ENCODE peak calls at places on chromosomes 11 and 22, in four cellular contexts. A, N, T and Q are unnamed samples.

GRCh38 chr11:62393735-62394134 is 25.1 kb upstream of the SCGB1A1 start:
- DNase-seq in A (no peak), T (no peak), N (no peak), Q (no peak)

GRCh38 chr11:128405693-128406364 is 181.5 kb downstream of the ETS1 start:
- DNase-seq in A (no peak), T (no peak), N (no peak), Q (no peak)

GRCh38 chr11:69480547-69481392 is 693 bp upstream of the LINC01488 start:
- DNase-seq in N (no peak), T (no peak), A (no peak), Q (no peak)

GRCh38 chr22:38167988-38168407 is 13.6 kb downstream of the PLA2G6 start:
- DNase-seq in N (no peak), T (no peak), A (no peak), Q (no peak)

GRCh38 chr11:63643205-63643604 is 28.0 kb downstream of the ATL3 start:
- DNase-seq in N (no peak), A (no peak), T (no peak), Q (no peak)

GRCh38 chr11:135033545-135033944 is 621.5 kb upstream of the B3GAT1 start:
- DNase-seq in T (no peak), A (no peak), N (no peak), Q (no peak)

GRCh38 chr22:39622881-39623367 is 52.4 kb downstream of the CACNA1I start:
- DNase-seq in A (peak), T (peak), N (peak), Q (no peak)

GRCh38 chr11:65017927-65018326 is 4.0 kb downstream of the ARL2 start:
- DNase-seq in A (no peak), N (no peak), T (no peak), Q (no peak)

GRCh38 chr11:125111341-125112234 is at the start of gene TMEM218:
- DNase-seq in A (peak), T (peak), N (peak), Q (peak)

GRCh38 chr22:39013923-39014722 is at the start of gene APOBEC3C:
- DNase-seq in N (peak), T (peak), A (peak), Q (peak)

GRCh38 chr11:91922846-91923245 is 301.8 kb upstream of the FAT3 start:
- DNase-seq in A (no peak), T (no peak), N (no peak), Q (no peak)

GRCh38 chr22:32050678-32051515 is 7.8 kb downstream of the SLC5A1 start:
- DNase-seq in A (peak), T (peak), N (peak), Q (peak)

GRCh38 chr11:114416441-114416928 is 16.0 kb downstream of the RBM7 start:
- DNase-seq in T (no peak), A (no peak), N (no peak), Q (no peak)

GRCh38 chr11:115279831-115280761 is 224.1 kb downstream of the CADM1 start:
- DNase-seq in T (no peak), A (no peak), N (no peak), Q (no peak)

GRCh38 chr22:30940655-30941362 is 27.8 kb downstream of the MORC2 start:
- DNase-seq in A (no peak), T (peak), N (no peak), Q (no peak)

GRCh38 chr22:47173535-47174021 is 411.1 kb downstream of the TBC1D22A start:
- DNase-seq in N (no peak), A (no peak), T (no peak), Q (no peak)

GRCh38 chr11:131985769-131986393 is 615.5 kb downstream of the NTM start:
- DNase-seq in T (no peak), N (no peak), A (no peak), Q (no peak)

GRCh38 chr22:44567846-44568493 is 69.9 kb upstream of the RTL6 start:
- DNase-seq in N (no peak), A (peak), T (peak), Q (no peak)

GRCh38 chr11:71372693-71373657 is 75.2 kb downstream of the DHCR7 start:
- DNase-seq in T (no peak), A (no peak), N (peak), Q (no peak)

GRCh38 chr11:117970400-117971024 is 15.7 kb upstream of the IL10RA start:
- DNase-seq in T (peak), A (no peak), N (no peak), Q (no peak)

GRCh38 chr11:45754746-45755145 is 50.2 kb upstream of the SLC35C1 start:
- DNase-seq in A (no peak), N (no peak), T (no peak), Q (no peak)

GRCh38 chr11:134150195-134150903 is 73.4 kb downstream of the NCAPD3 start:
- DNase-seq in T (peak), N (no peak), A (no peak), Q (no peak)

GRCh38 chr11:19631657-19632325 is 80.8 kb upstream of the NAV2 start:
- DNase-seq in T (no peak), N (no peak), A (no peak), Q (no peak)